ENCODE peak calls at places on chromosomes 11 and 22, in five cellular contexts. G is lower lobe of right lung; F is T-helper 2 cell; R is stimulated activated CD4-positive, alpha-beta T cell treated with anti-CD3 and anti-CD28 coated beads, Interleukin-2, amount 100 ng/mL, for 48 hours; I is stimulated activated CD8-positive, alpha-beta memory T cell treated with anti-CD3 and anti-CD28 coated beads, Interleukin-7, amount 100 ng/mL, for 4 hours. Z is an unnamed sample.

GRCh38 chr11:69912911-69913451 is 93.8 kb upstream of the FGF3 start:
- DNase-seq in G (peak; percentile 41), R (no peak), I (no peak), F (no peak), Z (no peak)

GRCh38 chr22:19942071-19942885 is 660 bp upstream of the TXNRD2 start:
- DNase-seq in F (peak; percentile 46), R (no peak), G (peak; percentile 67), I (no peak), Z (no peak)

GRCh38 chr11:12100886-12101285 is 9.5 kb upstream of the MICAL2 start:
- DNase-seq in I (no peak), G (peak; percentile 79), R (no peak), F (no peak), Z (no peak)

GRCh38 chr11:127859941-127860354 is 727.4 kb downstream of the ETS1 start:
- DNase-seq in R (no peak), F (no peak), G (no peak), I (no peak), Z (no peak)

GRCh38 chr22:49853981-49854791 is 542 bp downstream of the ZBED4 start:
- DNase-seq in G (peak; percentile 65), I (no peak), R (no peak), F (peak; percentile 50), Z (no peak)

GRCh38 chr11:121606354-121606753 is 153.6 kb upstream of the SORL1-AS1 start:
- DNase-seq in I (no peak), F (no peak), R (no peak), G (no peak), Z (no peak)

GRCh38 chr11:5293028-5293427 is 8.7 kb downstream of the OR51B4 start:
- DNase-seq in I (no peak), R (no peak), G (no peak), F (no peak), Z (no peak)

GRCh38 chr11:14894657-14895598 is 2.9 kb upstream of the CYP2R1 start:
- DNase-seq in I (no peak), R (no peak), F (no peak), G (peak; percentile 80), Z (no peak)

GRCh38 chr22:19932367-19933206 is 9.0 kb upstream of the COMT start:
- DNase-seq in G (peak; percentile 56), I (no peak), R (no peak), F (no peak), Z (no peak)

GRCh38 chr22:19873138-19873959 is 18.7 kb upstream of the GNB1L start:
- DNase-seq in G (peak; percentile 49), R (no peak), F (no peak), I (no peak), Z (no peak)

GRCh38 chr11:45654242-45654641 is 11.2 kb downstream of the CHST1 start:
- DNase-seq in F (no peak), I (no peak), R (no peak), G (peak; percentile 25), Z (no peak)

GRCh38 chr22:44449061-44449682 is 48.9 kb downstream of the RTL6 start:
- DNase-seq in I (no peak), F (no peak), G (no peak), R (no peak), Z (no peak)

GRCh38 chr22:28299760-28300159 is 379.9 kb downstream of the TTC28 start:
- DNase-seq in I (no peak), R (no peak), G (no peak), F (no peak), Z (no peak)

GRCh38 chr22:45240137-45240809 is 421 bp downstream of the KIAA0930 start:
- DNase-seq in R (peak; percentile 27), F (peak; percentile 68), G (peak; percentile 75), I (no peak), Z (no peak)

GRCh38 chr11:43935131-43935979 is 7.1 kb upstream of the C11orf96 start:
- DNase-seq in I (no peak), G (no peak), F (no peak), R (no peak), Z (no peak)

GRCh38 chr11:94449437-94449836 is 44.2 kb downstream of the MRE11 start:
- DNase-seq in I (no peak), G (no peak), F (no peak), R (no peak), Z (no peak)